ENCODE peak calls at places on chromosomes 7 and 10, in five cellular contexts. A, Y, Q, L and T are unnamed samples.

GRCh38 chr7:47453093-47454056 is 128.5 kb downstream of the TNS3 start:
- DNase-seq in A (peak), Y (peak), Q (no peak), L (peak), T (peak)

GRCh38 chr10:5685764-5686240 is 1.2 kb downstream of the TASOR2 start:
- DNase-seq in A (no peak), Y (no peak), Q (no peak), L (peak), T (peak)

GRCh38 chr10:123514996-123515395 is 151.2 kb upstream of the GPR26 start:
- DNase-seq in A (no peak), Y (no peak), Q (no peak), L (no peak), T (no peak)

GRCh38 chr10:86223256-86223655 is 143.3 kb downstream of the GRID1 start:
- DNase-seq in A (no peak), Y (no peak), Q (no peak), L (no peak), T (no peak)

GRCh38 chr7:7719235-7719634 is 828 bp upstream of the RPA3 start:
- DNase-seq in A (peak), Y (no peak), Q (peak), L (peak), T (peak)

GRCh38 chr10:67241435-67241834 is 315.6 kb downstream of the LRRTM3 start:
- DNase-seq in A (no peak), Y (no peak), Q (no peak), L (no peak), T (no peak)

GRCh38 chr7:141609566-141609965 is 58.4 kb downstream of the AGK start:
- DNase-seq in A (no peak), Y (no peak), Q (no peak), L (no peak), T (no peak)

GRCh38 chr7:133839129-133839528 is 288.0 kb upstream of the LRGUK start:
- DNase-seq in A (no peak), Y (no peak), Q (no peak), L (no peak), T (no peak)

GRCh38 chr7:193538-194256 is 1.3 kb downstream of the FAM20C start:
- DNase-seq in A (no peak), Y (peak), Q (no peak), L (no peak), T (peak)

GRCh38 chr7:74344786-74345185 is 55.6 kb downstream of the CLIP2 start:
- DNase-seq in A (no peak), Y (no peak), Q (no peak), L (no peak), T (no peak)

GRCh38 chr10:45091968-45092367 is 91.2 kb downstream of the ZNF22 start:
- DNase-seq in A (no peak), Y (peak), Q (no peak), L (no peak), T (peak)

GRCh38 chr7:34096135-34096775 is 190.9 kb downstream of the BMPER start:
- DNase-seq in A (peak), Y (peak), Q (no peak), L (peak), T (no peak)

GRCh38 chr7:120505770-120506169 is 232.8 kb downstream of the KCND2 start:
- DNase-seq in A (no peak), Y (no peak), Q (no peak), L (no peak), T (no peak)

GRCh38 chr7:17456541-17456940 is 158.1 kb downstream of the AHR start:
- DNase-seq in A (no peak), Y (no peak), Q (no peak), L (no peak), T (no peak)